ENCODE peak calls at places on chromosome 1, in eight cellular contexts. One of them, this sample, is unnamed.

GRCh38 chr1:87584603-87585002 is 255.9 kb downstream of the LMO4 start:
- DNase-seq in astrocyte of the spinal cord: no peak
- DNase-seq in cardiac muscle cell: no peak
- DNase-seq in GM23338: no peak
- DNase-seq in heart left ventricle: no peak
- DNase-seq in epithelial cell of esophagus: no peak
- DNase-seq in neural progenitor cell: no peak
- DNase-seq in choroid plexus epithelial cell: no peak
- DNase-seq in this sample: no peak

GRCh38 chr1:62746086-62746808 is 37.7 kb upstream of the ATG4C start:
- DNase-seq in GM23338: peak
- DNase-seq in epithelial cell of esophagus: peak
- DNase-seq in cardiac muscle cell: peak
- DNase-seq in astrocyte of the spinal cord: peak
- DNase-seq in choroid plexus epithelial cell: peak
- DNase-seq in neural progenitor cell: peak
- DNase-seq in heart left ventricle: no peak
- DNase-seq in this sample: peak

GRCh38 chr1:149849947-149850360 is 49.4 kb upstream of the BOLA1 start:
- DNase-seq in neural progenitor cell: peak
- DNase-seq in cardiac muscle cell: peak
- DNase-seq in heart left ventricle: no peak
- DNase-seq in GM23338: peak
- DNase-seq in choroid plexus epithelial cell: peak
- DNase-seq in astrocyte of the spinal cord: peak
- DNase-seq in epithelial cell of esophagus: peak
- DNase-seq in this sample: peak

GRCh38 chr1:109621402-109622101 is 1.9 kb downstream of the AMPD2 start:
- DNase-seq in GM23338: no peak
- DNase-seq in heart left ventricle: no peak
- DNase-seq in astrocyte of the spinal cord: no peak
- DNase-seq in neural progenitor cell: no peak
- DNase-seq in epithelial cell of esophagus: no peak
- DNase-seq in choroid plexus epithelial cell: no peak
- DNase-seq in cardiac muscle cell: no peak
- DNase-seq in this sample: peak

GRCh38 chr1:48249868-48250267 is 27.4 kb downstream of the SLC5A9 start:
- DNase-seq in heart left ventricle: no peak
- DNase-seq in epithelial cell of esophagus: no peak
- DNase-seq in astrocyte of the spinal cord: no peak
- DNase-seq in neural progenitor cell: no peak
- DNase-seq in choroid plexus epithelial cell: no peak
- DNase-seq in cardiac muscle cell: no peak
- DNase-seq in GM23338: peak
- DNase-seq in this sample: no peak

GRCh38 chr1:245715291-245715701 is 560.5 kb downstream of the KIF26B start:
- DNase-seq in cardiac muscle cell: no peak
- DNase-seq in choroid plexus epithelial cell: peak
- DNase-seq in neural progenitor cell: no peak
- DNase-seq in GM23338: no peak
- DNase-seq in epithelial cell of esophagus: no peak
- DNase-seq in astrocyte of the spinal cord: peak
- DNase-seq in heart left ventricle: no peak
- DNase-seq in this sample: no peak

GRCh38 chr1:115969509-115969908 is 6.8 kb upstream of the SLC22A15 start:
- DNase-seq in neural progenitor cell: peak
- DNase-seq in choroid plexus epithelial cell: peak
- DNase-seq in epithelial cell of esophagus: no peak
- DNase-seq in GM23338: peak
- DNase-seq in astrocyte of the spinal cord: no peak
- DNase-seq in cardiac muscle cell: peak
- DNase-seq in heart left ventricle: no peak
- DNase-seq in this sample: no peak

GRCh38 chr1:179298952-179299351 is 5.4 kb downstream of the SOAT1 start:
- DNase-seq in heart left ventricle: no peak
- DNase-seq in cardiac muscle cell: no peak
- DNase-seq in GM23338: no peak
- DNase-seq in choroid plexus epithelial cell: no peak
- DNase-seq in neural progenitor cell: no peak
- DNase-seq in epithelial cell of esophagus: no peak
- DNase-seq in astrocyte of the spinal cord: no peak
- DNase-seq in this sample: no peak

GRCh38 chr1:7847599-7847998 is 5.3 kb downstream of the UTS2 start:
- DNase-seq in GM23338: no peak
- DNase-seq in astrocyte of the spinal cord: peak
- DNase-seq in neural progenitor cell: no peak
- DNase-seq in choroid plexus epithelial cell: peak
- DNase-seq in epithelial cell of esophagus: no peak
- DNase-seq in heart left ventricle: no peak
- DNase-seq in cardiac muscle cell: peak
- DNase-seq in this sample: peak

GRCh38 chr1:222171005-222171404 is 376.9 kb downstream of the HHIPL2 start:
- DNase-seq in astrocyte of the spinal cord: peak
- DNase-seq in heart left ventricle: no peak
- DNase-seq in epithelial cell of esophagus: peak
- DNase-seq in cardiac muscle cell: peak
- DNase-seq in neural progenitor cell: peak
- DNase-seq in GM23338: peak
- DNase-seq in choroid plexus epithelial cell: peak
- DNase-seq in this sample: peak

GRCh38 chr1:206658264-206658980 is 23.1 kb downstream of the DYRK3 start:
- DNase-seq in epithelial cell of esophagus: no peak
- DNase-seq in heart left ventricle: peak
- DNase-seq in neural progenitor cell: peak
- DNase-seq in astrocyte of the spinal cord: peak
- DNase-seq in choroid plexus epithelial cell: peak
- DNase-seq in cardiac muscle cell: peak
- DNase-seq in GM23338: peak
- DNase-seq in this sample: no peak

GRCh38 chr1:241499910-241500309 is 19.6 kb downstream of the FH start:
- DNase-seq in GM23338: peak
- DNase-seq in neural progenitor cell: peak
- DNase-seq in epithelial cell of esophagus: peak
- DNase-seq in choroid plexus epithelial cell: peak
- DNase-seq in heart left ventricle: no peak
- DNase-seq in cardiac muscle cell: peak
- DNase-seq in astrocyte of the spinal cord: peak
- DNase-seq in this sample: peak

GRCh38 chr1:47931395-47931794 is 65.8 kb downstream of the TRABD2B start:
- DNase-seq in choroid plexus epithelial cell: peak
- DNase-seq in GM23338: peak
- DNase-seq in heart left ventricle: no peak
- DNase-seq in epithelial cell of esophagus: peak
- DNase-seq in neural progenitor cell: no peak
- DNase-seq in astrocyte of the spinal cord: no peak
- DNase-seq in cardiac muscle cell: no peak
- DNase-seq in this sample: no peak

GRCh38 chr1:154154534-154155181 is at the start of gene NUP210L:
- DNase-seq in heart left ventricle: peak
- DNase-seq in astrocyte of the spinal cord: no peak
- DNase-seq in GM23338: peak
- DNase-seq in epithelial cell of esophagus: peak
- DNase-seq in choroid plexus epithelial cell: peak
- DNase-seq in cardiac muscle cell: peak
- DNase-seq in neural progenitor cell: peak
- DNase-seq in this sample: no peak

GRCh38 chr1:33397994-33398393 is 32.9 kb downstream of the PHC2 start:
- DNase-seq in choroid plexus epithelial cell: peak
- DNase-seq in astrocyte of the spinal cord: no peak
- DNase-seq in epithelial cell of esophagus: no peak
- DNase-seq in cardiac muscle cell: no peak
- DNase-seq in heart left ventricle: no peak
- DNase-seq in GM23338: no peak
- DNase-seq in neural progenitor cell: no peak
- DNase-seq in this sample: no peak

GRCh38 chr1:194860248-194861201 is 1674.1 kb upstream of the B3GALT2 start:
- DNase-seq in epithelial cell of esophagus: no peak
- DNase-seq in heart left ventricle: no peak
- DNase-seq in cardiac muscle cell: no peak
- DNase-seq in GM23338: no peak
- DNase-seq in choroid plexus epithelial cell: no peak
- DNase-seq in astrocyte of the spinal cord: no peak
- DNase-seq in neural progenitor cell: no peak
- DNase-seq in this sample: no peak

GRCh38 chr1:45177452-45177851 is 29.0 kb downstream of the ZSWIM5 start:
- DNase-seq in choroid plexus epithelial cell: peak
- DNase-seq in neural progenitor cell: no peak
- DNase-seq in astrocyte of the spinal cord: no peak
- DNase-seq in epithelial cell of esophagus: peak
- DNase-seq in heart left ventricle: no peak
- DNase-seq in GM23338: no peak
- DNase-seq in cardiac muscle cell: peak
- DNase-seq in this sample: no peak

GRCh38 chr1:48039088-48040049 is 42.2 kb upstream of the TRABD2B start:
- DNase-seq in astrocyte of the spinal cord: no peak
- DNase-seq in heart left ventricle: no peak
- DNase-seq in GM23338: peak
- DNase-seq in neural progenitor cell: no peak
- DNase-seq in choroid plexus epithelial cell: peak
- DNase-seq in cardiac muscle cell: peak
- DNase-seq in epithelial cell of esophagus: peak
- DNase-seq in this sample: no peak

GRCh38 chr1:160124709-160125478 is 9.3 kb downstream of the ATP1A2 start:
- DNase-seq in cardiac muscle cell: peak
- DNase-seq in GM23338: no peak
- DNase-seq in neural progenitor cell: no peak
- DNase-seq in astrocyte of the spinal cord: peak
- DNase-seq in heart left ventricle: no peak
- DNase-seq in epithelial cell of esophagus: peak
- DNase-seq in choroid plexus epithelial cell: peak
- DNase-seq in this sample: peak

GRCh38 chr1:19338323-19338762 is 26.2 kb downstream of the SLC66A1 start:
- DNase-seq in cardiac muscle cell: no peak
- DNase-seq in astrocyte of the spinal cord: no peak
- DNase-seq in neural progenitor cell: peak
- DNase-seq in choroid plexus epithelial cell: peak
- DNase-seq in epithelial cell of esophagus: peak
- DNase-seq in heart left ventricle: no peak
- DNase-seq in GM23338: peak
- DNase-seq in this sample: no peak

GRCh38 chr1:22509815-22510214 is 53.5 kb upstream of the EPHA8 start:
- DNase-seq in neural progenitor cell: no peak
- DNase-seq in astrocyte of the spinal cord: peak
- DNase-seq in GM23338: no peak
- DNase-seq in epithelial cell of esophagus: peak
- DNase-seq in cardiac muscle cell: no peak
- DNase-seq in choroid plexus epithelial cell: no peak
- DNase-seq in heart left ventricle: no peak
- DNase-seq in this sample: peak

GRCh38 chr1:43801203-43801602 is 93.9 kb downstream of the ST3GAL3 start:
- DNase-seq in neural progenitor cell: no peak
- DNase-seq in cardiac muscle cell: no peak
- DNase-seq in astrocyte of the spinal cord: no peak
- DNase-seq in choroid plexus epithelial cell: no peak
- DNase-seq in epithelial cell of esophagus: peak
- DNase-seq in GM23338: no peak
- DNase-seq in heart left ventricle: no peak
- DNase-seq in this sample: no peak

GRCh38 chr1:31978853-31979400 is 34.7 kb upstream of the KHDRBS1 start:
- DNase-seq in astrocyte of the spinal cord: no peak
- DNase-seq in neural progenitor cell: peak
- DNase-seq in GM23338: peak
- DNase-seq in choroid plexus epithelial cell: no peak
- DNase-seq in cardiac muscle cell: peak
- DNase-seq in epithelial cell of esophagus: no peak
- DNase-seq in heart left ventricle: no peak
- DNase-seq in this sample: no peak

GRCh38 chr1:95467036-95467435 is 233.0 kb downstream of the RWDD3 start:
- DNase-seq in GM23338: peak
- DNase-seq in cardiac muscle cell: no peak
- DNase-seq in heart left ventricle: no peak
- DNase-seq in neural progenitor cell: no peak
- DNase-seq in epithelial cell of esophagus: no peak
- DNase-seq in astrocyte of the spinal cord: no peak
- DNase-seq in choroid plexus epithelial cell: no peak
- DNase-seq in this sample: no peak
- TF ChIP-seq CTCF in GM23338: peak
- TF ChIP-seq CTCF in cardiac muscle cell: no peak
- TF ChIP-seq CTCF in heart left ventricle: no peak
- TF ChIP-seq CTCF in neural progenitor cell: peak
- TF ChIP-seq CTCF in epithelial cell of esophagus: no peak
- TF ChIP-seq CTCF in astrocyte of the spinal cord: no peak
- TF ChIP-seq CTCF in choroid plexus epithelial cell: no peak
- TF ChIP-seq CTCF in this sample: no peak

GRCh38 chr1:942411-942821 is 16.6 kb downstream of the NOC2L start:
- DNase-seq in epithelial cell of esophagus: no peak
- DNase-seq in GM23338: peak
- DNase-seq in cardiac muscle cell: peak
- DNase-seq in neural progenitor cell: peak
- DNase-seq in heart left ventricle: no peak
- DNase-seq in choroid plexus epithelial cell: peak
- DNase-seq in astrocyte of the spinal cord: peak
- DNase-seq in this sample: no peak
- H3K4me3 ChIP-seq in epithelial cell of esophagus: no peak
- H3K4me3 ChIP-seq in GM23338: peak
- H3K4me3 ChIP-seq in cardiac muscle cell: peak
- H3K4me3 ChIP-seq in neural progenitor cell: peak
- H3K4me3 ChIP-seq in heart left ventricle: peak
- H3K4me3 ChIP-seq in choroid plexus epithelial cell: peak
- H3K4me3 ChIP-seq in astrocyte of the spinal cord: peak
- H3K4me3 ChIP-seq in this sample: no peak

DNA sequence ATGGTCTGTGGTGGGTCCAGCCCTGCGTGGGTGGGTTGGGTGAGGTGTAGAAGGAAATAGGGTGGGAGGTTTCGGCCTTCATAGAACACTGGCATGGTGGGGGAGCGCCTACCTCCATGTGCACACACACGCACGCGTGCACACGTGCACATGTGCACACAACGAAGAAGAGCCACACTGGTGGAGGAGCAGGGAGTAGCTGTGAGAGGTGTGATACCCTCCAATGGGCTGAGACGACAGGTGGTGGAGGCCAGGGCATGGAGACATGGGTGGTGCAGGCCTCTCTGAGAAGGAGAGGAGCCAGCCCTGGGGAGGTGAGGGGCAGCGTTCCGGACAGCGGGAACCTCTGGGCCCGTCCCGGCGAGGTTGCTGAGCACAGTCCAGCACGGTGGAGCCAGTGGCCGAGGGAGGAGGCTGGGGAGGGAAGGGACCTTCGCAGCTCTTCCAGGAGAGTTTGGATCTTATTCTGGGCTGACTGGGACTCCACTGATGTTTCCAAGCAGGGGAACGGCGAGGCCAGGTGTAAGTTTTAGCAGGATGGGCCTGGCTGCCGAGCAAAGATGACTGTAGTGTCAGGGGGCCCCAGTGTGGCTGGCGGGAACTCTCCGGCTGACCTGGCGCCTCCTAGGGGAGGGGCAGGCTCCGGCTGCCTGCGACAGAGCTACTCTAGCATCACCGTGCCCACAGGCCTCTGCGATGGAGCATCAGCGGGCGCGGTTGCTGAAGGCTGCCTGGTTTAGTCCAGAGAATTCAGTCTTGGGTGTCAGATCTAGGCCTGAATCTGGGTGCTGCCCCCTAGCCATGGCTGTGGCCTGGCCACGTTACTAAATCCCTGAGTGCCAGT is 107.2 kb downstream of the ARHGEF10L start:
- DNase-seq in cardiac muscle cell: no peak
- DNase-seq in heart left ventricle: no peak
- DNase-seq in astrocyte of the spinal cord: no peak
- DNase-seq in neural progenitor cell: no peak
- DNase-seq in choroid plexus epithelial cell: no peak
- DNase-seq in GM23338: peak
- DNase-seq in epithelial cell of esophagus: no peak
- DNase-seq in this sample: no peak
- TF ChIP-seq CTCF in cardiac muscle cell: peak
- TF ChIP-seq CTCF in heart left ventricle: no peak
- TF ChIP-seq CTCF in astrocyte of the spinal cord: peak
- TF ChIP-seq CTCF in neural progenitor cell: peak
- TF ChIP-seq CTCF in choroid plexus epithelial cell: peak
- TF ChIP-seq CTCF in GM23338: no peak
- TF ChIP-seq CTCF in epithelial cell of esophagus: no peak
- TF ChIP-seq CTCF in this sample: no peak

GRCh38 chr1:51139474-51139873 is 37.4 kb downstream of the C1orf185 start:
- DNase-seq in GM23338: no peak
- DNase-seq in astrocyte of the spinal cord: no peak
- DNase-seq in cardiac muscle cell: peak
- DNase-seq in heart left ventricle: no peak
- DNase-seq in neural progenitor cell: no peak
- DNase-seq in epithelial cell of esophagus: no peak
- DNase-seq in choroid plexus epithelial cell: peak
- DNase-seq in this sample: no peak
- H3K4me3 ChIP-seq in GM23338: no peak
- H3K4me3 ChIP-seq in astrocyte of the spinal cord: no peak
- H3K4me3 ChIP-seq in cardiac muscle cell: no peak
- H3K4me3 ChIP-seq in heart left ventricle: no peak
- H3K4me3 ChIP-seq in neural progenitor cell: no peak
- H3K4me3 ChIP-seq in epithelial cell of esophagus: no peak
- H3K4me3 ChIP-seq in choroid plexus epithelial cell: no peak
- H3K4me3 ChIP-seq in this sample: no peak